ENCODE peak calls at places on chromosomes 6 and 20, in five cellular contexts. X is SW 1271; I is posterior cingulate gyrus; R is activated naive CD4-positive, alpha-beta T cell; K is DMS79. M is an unnamed sample.

GRCh38 chr20:63978319-63979220 is 872 bp downstream of the SAMD10 start:
- DNase-seq in K (peak), X (peak), R (no peak), I (peak), M (no peak)

GRCh38 chr20:55253765-55254164 is 751.6 kb downstream of the CBLN4 start:
- DNase-seq in R (no peak), I (no peak), X (no peak), K (no peak), M (peak)

GRCh38 chr6:14456941-14457340 is 339.4 kb downstream of the CD83 start:
- DNase-seq in I (no peak), K (no peak), R (no peak), X (no peak), M (no peak)

GRCh38 chr6:33455051-33455450 is 675 bp downstream of the ZBTB9 start:
- DNase-seq in I (no peak), R (no peak), K (no peak), X (no peak), M (no peak)

GRCh38 chr6:3414704-3415453 is 42.0 kb downstream of the SLC22A23 start:
- DNase-seq in R (no peak), X (no peak), K (peak), I (no peak), M (no peak)

GRCh38 chr6:65501045-65501444 is 206.0 kb downstream of the EYS start:
- DNase-seq in R (no peak), K (no peak), I (no peak), X (no peak), M (no peak)

GRCh38 chr6:169263836-169264608 is 10.4 kb upstream of the THBS2 start:
- DNase-seq in X (no peak), K (no peak), I (no peak), R (no peak), M (peak)

GRCh38 chr20:1373614-1374013 is 19.2 kb downstream of the FKBP1A start:
- DNase-seq in K (no peak), R (no peak), X (no peak), I (no peak), M (no peak)

GRCh38 chr20:41258489-41258888 is 59.0 kb downstream of the ZHX3 start:
- DNase-seq in X (no peak), K (no peak), I (no peak), R (no peak), M (no peak)

GRCh38 chr6:30074331-30075093 is 1.1 kb downstream of the RNF39 start:
- DNase-seq in X (no peak), I (no peak), R (no peak), K (no peak), M (no peak)

GRCh38 chr6:24971067-24971466 is 35.3 kb upstream of the RIPOR2 start:
- DNase-seq in R (no peak), X (no peak), I (no peak), K (no peak), M (no peak)

GRCh38 chr20:51156796-51157119 is 133.9 kb upstream of the KCNG1 start:
- DNase-seq in R (no peak), I (peak), K (no peak), X (no peak), M (no peak)

GRCh38 chr6:116983375-116983774 is 106.3 kb downstream of the RFX6 start:
- DNase-seq in R (no peak), X (no peak), I (no peak), K (no peak), M (no peak)

GRCh38 chr6:34908194-34908593 is 19.1 kb downstream of the ANKS1A start:
- DNase-seq in I (no peak), R (no peak), X (no peak), K (no peak), M (no peak)

GRCh38 chr20:3890999-3891929 is 2.1 kb downstream of the PANK2 start:
- DNase-seq in R (no peak), I (no peak), X (no peak), K (no peak), M (no peak)

GRCh38 chr6:24723270-24723669 is 4.3 kb upstream of the C6orf62 start:
- DNase-seq in X (no peak), I (no peak), R (no peak), K (no peak), M (no peak)

GRCh38 chr20:1624811-1625690 is 5.2 kb upstream of the SIRPB1 start:
- DNase-seq in K (no peak), X (no peak), I (no peak), R (no peak), M (no peak)

GRCh38 chr6:122014961-122015360 is 384.5 kb upstream of the HSF2 start:
- DNase-seq in K (no peak), X (no peak), R (no peak), I (no peak), M (no peak)

GRCh38 chr6:11354019-11354418 is 121.6 kb upstream of the NEDD9 start:
- DNase-seq in I (peak), X (no peak), R (peak), K (no peak), M (peak)

GRCh38 chr6:155183095-155183494 is 80.7 kb upstream of the CLDN20 start:
- DNase-seq in X (no peak), R (no peak), K (no peak), I (no peak), M (no peak)

GRCh38 chr6:158686311-158686710 is 36.5 kb downstream of the SYTL3 start:
- DNase-seq in R (no peak), K (no peak), X (no peak), I (no peak), M (no peak)

GRCh38 chr6:125983246-125983945 is 2.9 kb upstream of the TRMT11 start:
- DNase-seq in R (no peak), X (no peak), K (no peak), I (no peak), M (peak)

M was measured in stromal cell of bone marrow.